ENCODE peak calls at places on chromosomes 4 and X, in ten cellular contexts. W is nephron progenitor cell; H is right lobe of liver; V is hepatocyte; B is pancreas; C is CD14-positive monocyte; Y is activated CD8-positive, alpha-beta T cell treated with anti-CD3 and anti-CD28 coated beads, Interleukin-2, amount 10 ng/mL, durations not matched to agents 7 days and 5 days; Z is memory B cell; R is immature natural killer cell; D is GM23248. X is an unnamed sample.

GRCh38 chr4:109334596-109335105 is 32.2 kb upstream of the COL25A1 start:
- DNase-seq in W (no peak), H (no peak), V (no peak), B (no peak), C (no peak), Y (no peak), Z (no peak), R (no peak), D (no peak), X (no peak)

GRCh38 chr4:14415146-14415545 is 587.1 kb upstream of the CPEB2 start:
- DNase-seq in W (peak; percentile 39), H (no peak), V (peak; percentile 56), B (no peak), C (no peak), Y (no peak), Z (no peak), R (no peak), D (peak; percentile 23), X (no peak)

GRCh38 chr4:115325836-115326235 is 212.4 kb upstream of the NDST4 start:
- DNase-seq in W (no peak), H (no peak), V (no peak), B (no peak), C (no peak), Y (no peak), Z (no peak), R (no peak), D (peak; percentile 24), X (no peak)

GRCh38 chrX:106959897-106960296 is 39.7 kb downstream of the CLDN2 start:
- DNase-seq in W (no peak), H (peak; percentile 43), V (peak; percentile 50), B (no peak), C (no peak), Y (no peak), Z (no peak), R (no peak), D (peak; percentile 37), X (no peak)

GRCh38 chr4:175560628-175561027 is 251.4 kb downstream of the GPM6A start:
- DNase-seq in W (no peak), H (no peak), V (peak; percentile 25), B (no peak), C (no peak), Y (no peak), Z (peak; percentile 5), R (no peak), D (peak; percentile 48), X (no peak)

GRCh38 chrX:111914398-111915092 is 38.6 kb downstream of the TRPC5OS start:
- DNase-seq in W (no peak), H (no peak), V (peak; percentile 34), B (no peak), C (no peak), Y (no peak), Z (no peak), R (no peak), D (peak; percentile 5), X (no peak)

GRCh38 chrX:41666251-41666650 is 22.5 kb upstream of the GPR34 start:
- DNase-seq in W (no peak), H (no peak), V (no peak), B (no peak), C (no peak), Y (no peak), Z (no peak), R (no peak), D (peak; percentile 26), X (no peak)

GRCh38 chr4:84418032-84418709 is 80.9 kb downstream of the NKX6-1 start:
- DNase-seq in W (peak; percentile 21), H (no peak), V (peak; percentile 27), B (no peak), C (no peak), Y (no peak), Z (no peak), R (no peak), D (no peak), X (no peak)

GRCh38 chrX:16722481-16722880 is 3.1 kb downstream of the SYAP1 start:
- DNase-seq in W (no peak), H (no peak), V (no peak), B (no peak), C (no peak), Y (no peak), Z (no peak), R (no peak), D (peak; percentile 6), X (no peak)

GRCh38 chrX:53682885-53683555 is 3.5 kb downstream of the HUWE1 start:
- DNase-seq in W (peak; percentile 36), H (no peak), V (peak; percentile 55), B (no peak), C (peak; percentile 53), Y (peak; percentile 63), Z (peak; percentile 12), R (peak; percentile 23), D (peak; percentile 72), X (peak; percentile 13)

GRCh38 chr4:14117575-14118228 is 490.2 kb upstream of the BOD1L1 start:
- DNase-seq in W (no peak), H (no peak), V (no peak), B (no peak), C (no peak), Y (no peak), Z (no peak), R (no peak), D (no peak), X (no peak)

GRCh38 chrX:114268643-114269042 is 315.2 kb upstream of the HTR2C start:
- DNase-seq in W (no peak), H (no peak), V (no peak), B (no peak), C (no peak), Y (no peak), Z (no peak), R (no peak), D (no peak), X (no peak)

GRCh38 chr4:149986916-149987315 is 91.3 kb upstream of the DCLK2 start:
- DNase-seq in W (peak; percentile 6), H (no peak), V (no peak), B (no peak), C (no peak), Y (no peak), Z (no peak), R (no peak), D (no peak), X (no peak)

GRCh38 chr4:161702287-161702686 is 461.5 kb downstream of the FSTL5 start:
- DNase-seq in W (no peak), H (no peak), V (no peak), B (no peak), C (no peak), Y (no peak), Z (no peak), R (no peak), D (no peak), X (no peak)

GRCh38 chrX:46244451-46244850 is 300.8 kb downstream of the ZNF674 start:
- DNase-seq in W (no peak), H (no peak), V (no peak), B (no peak), C (no peak), Y (no peak), Z (no peak), R (no peak), D (peak; percentile 7), X (no peak)

GRCh38 chrX:120791013-120791643 is 84.5 kb downstream of the CT47B1 start:
- DNase-seq in W (no peak), H (no peak), V (peak; percentile 31), B (peak; percentile 58), C (peak; percentile 33), Y (no peak), Z (no peak), R (no peak), D (peak; percentile 83), X (no peak)

GRCh38 chr4:101126044-101126443 is 221.3 kb downstream of the PPP3CA start:
- DNase-seq in W (no peak), H (no peak), V (no peak), B (no peak), C (no peak), Y (no peak), Z (no peak), R (no peak), D (peak; percentile 61), X (no peak)

GRCh38 chr4:181944527-181944926 is 298.7 kb upstream of the TENM3 start:
- DNase-seq in W (no peak), H (no peak), V (no peak), B (no peak), C (no peak), Y (no peak), Z (no peak), R (no peak), D (no peak), X (no peak)

GRCh38 chr4:3244747-3245146 is 4.2 kb upstream of the MSANTD1 start:
- DNase-seq in W (no peak), H (no peak), V (no peak), B (no peak), C (no peak), Y (no peak), Z (no peak), R (no peak), D (no peak), X (no peak)

GRCh38 chr4:140719022-140719421 is 37.2 kb downstream of the TBC1D9 start:
- DNase-seq in W (no peak), H (no peak), V (no peak), B (no peak), C (peak; percentile 72), Y (no peak), Z (no peak), R (no peak), D (peak; percentile 82), X (no peak)

GRCh38 chr4:73871911-73872310 is 2.7 kb downstream of the CXCL1 start:
- DNase-seq in W (no peak), H (no peak), V (no peak), B (no peak), C (no peak), Y (no peak), Z (no peak), R (no peak), D (no peak), X (no peak)

GRCh38 chr4:102217775-102218174 is 127.5 kb downstream of the SLC39A8 start:
- DNase-seq in W (no peak), H (no peak), V (no peak), B (no peak), C (no peak), Y (no peak), Z (no peak), R (no peak), D (peak; percentile 1), X (no peak)

GRCh38 chrX:7028246-7028645 is 119.3 kb upstream of the STS start:
- DNase-seq in W (no peak), H (no peak), V (no peak), B (no peak), C (no peak), Y (no peak), Z (no peak), R (no peak), D (peak; percentile 12), X (no peak)

GRCh38 chr4:88230399-88230798 is 54.0 kb downstream of the PPM1K start:
- DNase-seq in W (no peak), H (no peak), V (no peak), B (no peak), C (no peak), Y (no peak), Z (no peak), R (no peak), D (no peak), X (no peak)

GRCh38 chr4:1026115-1026514 is 14.7 kb downstream of the FGFRL1 start:
- DNase-seq in W (peak; percentile 47), H (peak; percentile 69), V (no peak), B (peak; percentile 82), C (no peak), Y (peak; percentile 46), Z (peak; percentile 75), R (no peak), D (no peak), X (peak; percentile 53)

X was measured in WTC11.